ENCODE peak calls at places on chromosomes 2 and 18, in nine cellular contexts. U, P, T, R, M, E, H, C and B are unnamed samples.

GRCh38 chr2:19722486-19723420 is 179.0 kb downstream of the TTC32 start:
- DNase-seq in U (no peak), P (no peak), T (no peak), R (no peak), M (no peak), E (peak; percentile 13), H (no peak), C (no peak), B (no peak)

GRCh38 chr2:114192362-114192761 is 250.1 kb upstream of the DPP10 start:
- DNase-seq in U (no peak), P (no peak), T (no peak), R (no peak), M (no peak), E (no peak), H (no peak), C (no peak), B (no peak)

GRCh38 chr2:33268246-33268831 is 208.1 kb upstream of the RASGRP3 start:
- DNase-seq in U (no peak), P (no peak), T (no peak), R (no peak), M (no peak), E (peak; percentile 47), H (no peak), C (no peak), B (no peak)

GRCh38 chr18:13280066-13280795 is 61.7 kb downstream of the LDLRAD4 start:
- DNase-seq in U (no peak), P (no peak), T (no peak), R (no peak), M (no peak), E (peak; percentile 17), H (no peak), C (no peak), B (no peak)

GRCh38 chr2:1117569-1117968 is 166.9 kb downstream of the SNTG2 start:
- DNase-seq in U (no peak), P (no peak), T (no peak), R (no peak), M (no peak), E (no peak), H (no peak), C (no peak), B (no peak)

GRCh38 chr2:151972176-151973012 is 126.5 kb downstream of the CACNB4 start:
- DNase-seq in U (no peak), P (no peak), T (no peak), R (no peak), M (no peak), E (no peak), H (no peak), C (no peak), B (no peak)

GRCh38 chr2:26274058-26274613 is 29.4 kb downstream of the HADHB start:
- DNase-seq in U (no peak), P (no peak), T (peak; percentile 83), R (no peak), M (no peak), E (peak; percentile 99), H (peak; percentile 52), C (peak; percentile 90), B (peak; percentile 45)

GRCh38 chr2:50491541-50492114 is 540.3 kb downstream of the NRXN1 start:
- DNase-seq in U (no peak), P (no peak), T (peak; percentile 26), R (no peak), M (peak; percentile 52), E (peak; percentile 58), H (peak; percentile 20), C (peak; percentile 19), B (peak; percentile 5)

GRCh38 chr2:151991010-151991409 is 107.8 kb downstream of the CACNB4 start:
- DNase-seq in U (no peak), P (no peak), T (no peak), R (no peak), M (no peak), E (no peak), H (no peak), C (no peak), B (no peak)

GRCh38 chr2:51695531-51695930 is 663.6 kb upstream of the NRXN1 start:
- DNase-seq in U (no peak), P (no peak), T (no peak), R (no peak), M (no peak), E (peak; percentile 20), H (no peak), C (no peak), B (no peak)

GRCh38 chr2:670637-671036 is 6.6 kb downstream of the TMEM18 start:
- DNase-seq in U (no peak), P (no peak), T (no peak), R (no peak), M (no peak), E (no peak), H (no peak), C (no peak), B (no peak)

GRCh38 chr2:239244625-239245024 is 156.2 kb downstream of the HDAC4 start:
- DNase-seq in U (no peak), P (no peak), T (no peak), R (peak; percentile 43), M (no peak), E (no peak), H (no peak), C (no peak), B (no peak)

GRCh38 chr2:239245107-239245506 is 155.7 kb downstream of the HDAC4 start:
- DNase-seq in U (no peak), P (no peak), T (no peak), R (peak; percentile 8), M (no peak), E (no peak), H (no peak), C (no peak), B (no peak)

GRCh38 chr2:239247401-239248245 is 153.2 kb downstream of the HDAC4 start:
- DNase-seq in U (no peak), P (peak; percentile 53), T (no peak), R (peak; percentile 51), M (no peak), E (no peak), H (no peak), C (no peak), B (no peak)

GRCh38 chr2:239246723-239247122 is 154.1 kb downstream of the HDAC4 start:
- DNase-seq in U (no peak), P (peak; percentile 90), T (peak; percentile 80), R (peak; percentile 25), M (no peak), E (no peak), H (no peak), C (no peak), B (no peak)

GRCh38 chr2:239245872-239246701 is 154.7 kb downstream of the HDAC4 start:
- DNase-seq in U (no peak), P (peak; percentile 87), T (peak; percentile 75), R (peak; percentile 74), M (no peak), E (no peak), H (no peak), C (peak; percentile 58), B (no peak)
- H3K4me3 ChIP-seq in U (no peak overlapping the region), P (peak overlapping the region; percentile 37), T (no peak overlapping the region), R (no peak overlapping the region), M (no peak overlapping the region), E (no peak overlapping the region), H (no peak overlapping the region), C (peak overlapping the region; percentile 25), B (no peak overlapping the region)

GRCh38 chr2:209208211-209208610 is 215.6 kb upstream of the MAP2 start:
- DNase-seq in U (no peak), P (peak; percentile 40), T (peak; percentile 75), R (no peak), M (peak; percentile 52), E (peak; percentile 12), H (no peak), C (peak; percentile 4), B (peak; percentile 0)

DNA sequence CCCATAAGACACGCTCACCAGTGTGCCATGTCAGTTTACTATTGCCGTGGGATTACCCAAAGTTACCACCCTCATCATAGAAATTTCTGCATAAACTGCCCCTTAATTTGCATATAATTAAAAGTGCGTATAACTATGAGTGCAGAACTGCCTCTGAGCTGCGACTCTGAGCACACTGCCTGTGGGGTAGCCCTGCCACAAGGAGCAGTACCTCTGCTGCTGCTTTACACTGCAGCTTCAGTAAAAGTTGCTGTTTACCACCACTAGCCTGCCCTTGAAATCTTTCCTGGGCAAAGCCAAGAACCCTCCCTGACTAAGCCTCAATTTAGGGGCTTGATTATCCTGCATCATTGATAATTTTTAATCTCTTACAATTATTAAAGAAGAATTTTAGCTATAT is 213.9 kb upstream of the MAP2 start:
- DNase-seq in U (no peak), P (no peak), T (no peak), R (no peak), M (no peak), E (no peak), H (no peak), C (no peak), B (no peak)
- TF ChIP-seq CTCF in U (no peak), P (no peak), T (no peak), R (no peak), M (no peak), E (no peak), H (no peak), C (no peak), B (no peak)

GRCh38 chr2:201858781-201859180 is 52.4 kb downstream of the CDK15 start:
- DNase-seq in U (no peak), P (peak; percentile 57), T (peak; percentile 22), R (no peak), M (peak; percentile 41), E (no peak), H (no peak), C (peak; percentile 5), B (no peak)
- H3K4me3 ChIP-seq in U (no peak overlapping the region), P (peak overlapping the region; percentile 35), T (no peak overlapping the region), R (no peak overlapping the region), M (no peak overlapping the region), E (no peak overlapping the region), H (no peak overlapping the region), C (no peak overlapping the region), B (peak overlapping the region; percentile 20)

GRCh38 chr2:136917281-136917680 is 151.9 kb downstream of the THSD7B start:
- DNase-seq in U (no peak), P (no peak), T (no peak), R (no peak), M (no peak), E (no peak), H (no peak), C (no peak), B (no peak)

GRCh38 chr2:136919682-136920081 is 154.3 kb downstream of the THSD7B start:
- DNase-seq in U (no peak), P (no peak), T (no peak), R (no peak), M (no peak), E (no peak), H (no peak), C (no peak), B (no peak)

GRCh38 chr2:136916131-136916530 is 150.8 kb downstream of the THSD7B start:
- DNase-seq in U (no peak), P (no peak), T (no peak), R (no peak), M (no peak), E (no peak), H (no peak), C (no peak), B (no peak)

DNA sequence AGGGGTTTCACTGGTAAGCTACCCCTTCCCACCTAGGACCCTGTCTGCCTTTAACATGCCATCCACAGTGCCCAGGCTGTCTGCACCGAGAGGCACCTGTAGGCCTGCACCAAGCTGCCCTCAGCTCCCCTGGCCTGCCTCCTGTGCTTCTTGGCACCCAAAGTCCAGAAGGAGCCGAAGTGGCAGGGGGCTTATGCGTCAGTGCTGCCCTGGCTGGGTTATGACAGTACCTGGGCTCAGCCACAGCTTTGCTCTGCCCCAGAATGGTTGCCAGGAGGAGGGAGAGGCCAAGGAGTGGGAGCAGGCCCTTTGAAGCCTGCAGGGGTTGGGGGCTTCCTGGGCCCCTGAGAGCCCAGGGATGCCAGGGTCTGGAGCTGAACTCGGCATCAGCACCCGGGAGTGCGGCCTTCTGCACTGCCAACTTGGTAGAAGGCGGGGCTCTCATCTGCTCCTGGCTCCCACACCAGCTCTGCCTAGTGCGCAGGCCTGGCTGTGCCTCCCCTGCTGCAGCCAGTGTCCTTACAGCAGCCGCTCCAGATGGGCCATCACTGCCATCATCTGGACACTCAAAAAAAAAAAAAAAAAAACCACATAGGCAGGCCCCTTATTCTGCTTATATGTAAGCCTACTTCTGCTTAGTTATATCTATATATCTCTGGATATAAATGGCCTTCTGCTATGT is 155.4 kb downstream of the THSD7B start:
- DNase-seq in U (no peak), P (no peak), T (no peak), R (no peak), M (no peak), E (no peak), H (no peak), C (no peak), B (no peak)
- TF ChIP-seq CTCF in U (no peak), P (no peak), T (no peak), R (no peak), M (no peak), E (no peak), H (no peak), C (no peak), B (no peak)